ENCODE peak calls at places on chromosomes 1 and 21, in six cellular contexts. V, U, M, L, A and Q are unnamed samples.

GRCh38 chr1:156080598-156081173 is 1.6 kb downstream of the MEX3A start:
- DNase-seq in V (no peak), U (no peak), M (no peak), L (peak; percentile 47), A (no peak), Q (no peak)

GRCh38 chr1:40450491-40451237 is 388 bp downstream of the ZFP69B start:
- DNase-seq in V (peak; percentile 96), U (peak; percentile 69), M (no peak), L (peak; percentile 22), A (peak; percentile 68), Q (no peak)

GRCh38 chr1:36882536-36883285 is 151.6 kb downstream of the GRIK3 start:
- DNase-seq in V (no peak), U (no peak), M (no peak), L (no peak), A (no peak), Q (no peak)

GRCh38 chr1:82880506-82880905 is 1079.8 kb downstream of the ADGRL2 start:
- DNase-seq in V (no peak), U (no peak), M (no peak), L (no peak), A (peak; percentile 2), Q (no peak)

GRCh38 chr1:181136738-181137122 is 48.2 kb downstream of the IER5 start:
- DNase-seq in V (no peak), U (no peak), M (no peak), L (no peak), A (no peak), Q (no peak)

GRCh38 chr1:87045757-87046422 is 131.5 kb downstream of the HS2ST1 start:
- DNase-seq in V (peak; percentile 63), U (peak; percentile 48), M (no peak), L (no peak), A (peak; percentile 29), Q (no peak)

GRCh38 chr1:156048663-156049258 is 4.8 kb downstream of the UBQLN4 start:
- DNase-seq in V (no peak), U (no peak), M (no peak), L (no peak), A (no peak), Q (no peak)

GRCh38 chr1:230267338-230268065 is 158.6 kb downstream of the PGBD5 start:
- DNase-seq in V (no peak), U (no peak), M (no peak), L (no peak), A (no peak), Q (no peak)

GRCh38 chr1:221989741-221990140 is 247.9 kb upstream of the DUSP10 start:
- DNase-seq in V (peak; percentile 27), U (no peak), M (no peak), L (no peak), A (no peak), Q (no peak)

GRCh38 chr1:2979191-2980072 is 41.8 kb upstream of the ACTRT2 start:
- DNase-seq in V (no peak), U (no peak), M (no peak), L (no peak), A (no peak), Q (no peak)

GRCh38 chr1:15362737-15363128 is 47.0 kb upstream of the EFHD2 start:
- DNase-seq in V (no peak), U (no peak), M (no peak), L (no peak), A (no peak), Q (no peak)

GRCh38 chr1:98129486-98129885 is 208.7 kb upstream of the DPYD start:
- DNase-seq in V (no peak), U (no peak), M (no peak), L (no peak), A (no peak), Q (no peak)

GRCh38 chr21:17387030-17387617 is 125.7 kb upstream of the CXADR start:
- DNase-seq in V (peak; percentile 38), U (peak; percentile 87), M (no peak), L (peak; percentile 80), A (peak; percentile 47), Q (no peak)

GRCh38 chr1:219549215-219549614 is 63.7 kb downstream of the ZC3H11B start:
- DNase-seq in V (no peak), U (no peak), M (no peak), L (no peak), A (no peak), Q (no peak)

GRCh38 chr1:60983701-60984065 is 98.7 kb upstream of the NFIA start:
- DNase-seq in V (no peak), U (no peak), M (no peak), L (no peak), A (no peak), Q (peak; percentile 56)

GRCh38 chr1:186104459-186104858 is 270.6 kb downstream of the TPR start:
- DNase-seq in V (no peak), U (no peak), M (no peak), L (no peak), A (no peak), Q (no peak)

DNA sequence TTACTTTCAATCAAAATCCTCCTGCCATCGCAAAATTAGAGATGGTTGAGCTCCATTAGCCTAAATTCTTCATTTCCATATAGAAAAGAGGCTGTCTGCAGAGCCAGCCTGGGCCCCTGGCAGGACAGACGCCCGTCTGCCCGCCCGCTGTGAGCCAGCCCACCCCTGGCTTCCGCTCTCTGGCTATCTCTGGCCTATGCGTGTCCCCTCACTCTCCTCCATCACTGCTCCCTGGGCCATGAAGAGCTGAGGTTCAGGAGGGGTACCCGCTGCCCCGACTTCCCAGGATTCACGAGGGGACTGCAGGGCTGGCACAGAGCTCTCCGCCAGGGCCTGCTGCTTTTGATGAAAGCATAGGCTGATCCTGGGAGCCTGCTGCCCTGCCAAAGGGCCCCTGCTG is 117.6 kb downstream of the CASZ1 start:
- DNase-seq in V (no peak), U (no peak), M (no peak), L (no peak), A (no peak), Q (no peak)
- H3K4me1 ChIP-seq in V (no peaks in the 10 kb centered on the region), U (no peaks in the 10 kb centered on the region), M (peaks cover 14% of the 10 kb centered on the region), L (peaks cover 74% of the 10 kb centered on the region), A (no peaks in the 10 kb centered on the region), Q (peaks cover 21% of the 10 kb centered on the region)

DNA sequence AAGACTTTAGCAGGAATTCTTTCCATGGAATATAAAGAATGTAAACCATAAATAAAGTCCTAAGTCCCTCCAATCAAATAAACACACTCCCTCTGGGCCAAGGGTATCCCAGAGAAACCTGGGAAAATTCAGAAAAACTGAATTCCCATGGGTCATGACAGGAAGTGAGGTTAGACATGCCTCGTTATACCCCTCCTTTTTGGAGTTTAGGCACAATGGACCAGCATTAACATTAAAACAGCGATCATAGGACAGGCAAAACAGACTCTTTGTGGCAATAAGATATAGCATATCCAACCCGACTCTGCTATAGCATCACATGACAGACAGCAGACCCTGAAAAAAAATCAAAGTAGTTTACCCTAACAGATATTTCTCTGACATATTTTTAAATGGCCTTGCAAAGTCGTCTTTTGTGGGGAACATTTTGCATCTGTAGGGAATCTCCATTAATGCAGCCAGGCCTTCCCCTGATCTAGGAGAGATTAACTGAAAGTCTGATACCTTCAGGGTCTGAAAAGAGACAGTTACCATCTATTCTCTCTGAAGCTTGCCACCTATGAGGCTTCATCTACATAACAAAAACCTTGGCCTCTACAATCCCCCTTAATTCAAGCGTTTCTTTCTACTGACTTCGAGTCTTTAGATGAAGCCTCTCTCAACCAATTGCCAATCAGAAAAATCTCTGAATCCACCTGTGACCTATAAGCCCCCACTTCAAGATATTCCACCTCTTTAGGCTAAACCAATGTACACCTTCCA is 143.0 kb upstream of the KCNK1 start:
- DNase-seq in V (no peak), U (no peak), M (no peak), L (peak; percentile 27), A (no peak), Q (no peak)
- H3K4me3 ChIP-seq in V (no peak overlapping the region), U (no peak overlapping the region), M (no peak overlapping the region), L (no peak overlapping the region), A (no peak overlapping the region), Q (no peak overlapping the region)

DNA sequence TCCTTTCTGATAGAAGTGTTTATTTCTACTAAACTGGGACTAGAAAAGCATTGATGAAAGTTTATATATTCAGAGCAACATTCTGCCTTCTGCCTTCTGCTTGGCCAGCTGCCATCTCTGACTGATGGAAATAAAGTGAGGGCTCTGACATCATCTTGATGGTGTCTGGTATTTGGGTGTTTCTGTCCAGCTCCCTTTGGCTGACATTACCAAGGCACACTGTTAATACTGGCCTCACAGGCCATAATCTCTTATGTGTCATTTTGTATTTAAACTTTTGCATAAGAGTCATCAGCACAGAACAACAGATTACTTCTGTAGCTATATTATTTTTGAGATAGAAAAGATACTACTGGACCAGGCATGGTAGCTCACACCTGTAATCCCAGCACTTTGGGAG is 216.9 kb downstream of the RYR2 start:
- DNase-seq in V (no peak), U (no peak), M (peak; percentile 58), L (no peak), A (no peak), Q (peak; percentile 62)
- H3K4me1 ChIP-seq in V (no peaks in the 10 kb centered on the region), U (no peaks in the 10 kb centered on the region), M (peaks cover 6% of the 10 kb centered on the region), L (no peaks in the 10 kb centered on the region), A (no peaks in the 10 kb centered on the region), Q (peaks cover 7% of the 10 kb centered on the region)

GRCh38 chr1:150970818-150971582 is 3.6 kb downstream of the CERS2 start:
- DNase-seq in V (no peak), U (no peak), M (no peak), L (peak; percentile 60), A (no peak), Q (peak; percentile 92)
- H3K4me3 ChIP-seq in V (peak overlapping the region; percentile 95), U (no peak overlapping the region), M (peak overlapping the region; percentile 89), L (peak overlapping the region; percentile 95), A (no peak overlapping the region), Q (no peak overlapping the region)

GRCh38 chr1:145986551-145986950 is 9.8 kb downstream of the TXNIP start:
- DNase-seq in V (no peak), U (no peak), M (no peak), L (no peak), A (no peak), Q (no peak)

GRCh38 chr1:145983206-145983675 is 13.1 kb downstream of the TXNIP start:
- DNase-seq in V (no peak), U (no peak), M (no peak), L (no peak), A (no peak), Q (no peak)

GRCh38 chr1:145985502-145986439 is 10.6 kb downstream of the TXNIP start:
- DNase-seq in V (peak; percentile 61), U (no peak), M (no peak), L (no peak), A (peak; percentile 46), Q (peak; percentile 83)

GRCh38 chr1:145983959-145984830 is 12.2 kb downstream of the TXNIP start:
- DNase-seq in V (no peak), U (peak; percentile 45), M (no peak), L (no peak), A (no peak), Q (no peak)

GRCh38 chr1:145985129-145985501 is 11.3 kb downstream of the TXNIP start:
- DNase-seq in V (no peak), U (no peak), M (no peak), L (no peak), A (no peak), Q (no peak)
- H3K4me1 ChIP-seq in V (peaks cover 12% of the 10 kb centered on the region), U (peaks cover 67% of the 10 kb centered on the region), M (peaks cover 58% of the 10 kb centered on the region), L (peaks cover 3% of the 10 kb centered on the region), A (peaks cover 28% of the 10 kb centered on the region), Q (peaks cover 32% of the 10 kb centered on the region)

DNA sequence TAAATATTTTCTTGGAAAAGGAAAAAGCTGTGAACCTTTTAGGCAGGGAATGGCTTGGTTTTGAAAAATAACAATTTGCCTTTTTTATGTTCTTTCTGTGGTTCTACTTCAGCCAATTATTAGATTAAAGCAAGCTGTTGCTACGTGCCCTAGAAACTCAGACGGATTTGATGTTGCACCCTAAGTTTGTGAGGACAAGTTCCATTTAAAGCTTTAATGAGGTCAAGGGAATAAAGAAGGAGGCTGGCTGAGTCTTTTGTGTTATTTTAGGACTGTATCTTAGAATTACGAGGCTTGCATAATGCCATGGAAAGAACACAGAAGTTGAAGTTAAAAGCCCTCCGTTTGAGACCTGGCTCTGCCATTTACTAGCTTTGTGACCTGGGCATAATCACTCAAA is 216.9 kb downstream of the NUF2 start:
- DNase-seq in V (no peak), U (no peak), M (no peak), L (no peak), A (no peak), Q (no peak)
- H3K4me3 ChIP-seq in V (no peak overlapping the region), U (no peak overlapping the region), M (no peak overlapping the region), L (no peak overlapping the region), A (no peak overlapping the region), Q (no peak overlapping the region)